ENCODE peak calls at places on chromosome 10, in six cellular contexts. X is heart left ventricle, A is Calu3, D is WTC11, H is mucosa of gallbladder, N is HTR-8/SVneo. L is an unnamed sample.

GRCh38 chr10:89891006-89891405 is 189.6 kb downstream of the KIF20B start:
- DNase-seq in X (no peak), A (no peak), D (no peak), H (no peak), N (no peak), L (no peak)

GRCh38 chr10:98377001-98377400 is 38.0 kb downstream of the PYROXD2 start:
- DNase-seq in X (no peak), A (no peak), D (no peak), H (no peak), N (no peak), L (no peak)

GRCh38 chr10:70602665-70603438 is at the start of gene PRF1:
- DNase-seq in X (no peak), A (no peak), D (no peak), H (peak), N (no peak), L (no peak)

GRCh38 chr10:102121739-102122372 is 1.7 kb upstream of the LDB1 start:
- DNase-seq in X (peak), A (no peak), D (peak), H (peak), N (no peak), L (peak)

GRCh38 chr10:21263839-21264238 is 261.6 kb downstream of the SKIDA1 start:
- DNase-seq in X (no peak), A (no peak), D (no peak), H (no peak), N (no peak), L (no peak)

GRCh38 chr10:112988839-112989406 is 38.9 kb downstream of the TCF7L2 start:
- DNase-seq in X (no peak), A (no peak), D (no peak), H (no peak), N (no peak), L (no peak)

GRCh38 chr10:69413221-69413865 is 3.4 kb downstream of the TACR2 start:
- DNase-seq in X (peak), A (peak), D (peak), H (peak), N (peak), L (peak)

GRCh38 chr10:114401195-114401741 is 3.0 kb downstream of the AFAP1L2 start:
- DNase-seq in X (peak), A (no peak), D (no peak), H (peak), N (no peak), L (no peak)

GRCh38 chr10:77795426-77796055 is 131.0 kb downstream of the DLG5 start:
- DNase-seq in X (no peak), A (no peak), D (no peak), H (no peak), N (no peak), L (no peak)

GRCh38 chr10:17236468-17236886 is 8.4 kb downstream of the VIM start:
- DNase-seq in X (no peak), A (no peak), D (no peak), H (no peak), N (no peak), L (no peak)

L was measured in SHP77.